ENCODE peak calls at places on chromosomes 3 and 15, in five cellular contexts. F, Y, R, X and N are unnamed samples.

GRCh38 chr3:53026423-53027162 is 19.3 kb downstream of the SFMBT1 start:
- DNase-seq in F (peak; percentile 40), Y (no peak), R (no peak), X (no peak), N (no peak)

GRCh38 chr3:152403632-152404066 is 134.9 kb downstream of the MBNL1 start:
- DNase-seq in F (peak; percentile 48), Y (no peak), R (no peak), X (no peak), N (no peak)

GRCh38 chr3:64763980-64764379 is 76.2 kb upstream of the ADAMTS9 start:
- DNase-seq in F (no peak), Y (no peak), R (no peak), X (no peak), N (no peak)

GRCh38 chr3:37973250-37974054 is 17.1 kb upstream of the VILL start:
- DNase-seq in F (no peak), Y (no peak), R (no peak), X (no peak), N (no peak)

GRCh38 chr3:126340081-126340511 is 17.1 kb downstream of the KLF15 start:
- DNase-seq in F (peak; percentile 43), Y (no peak), R (no peak), X (no peak), N (peak; percentile 13)

GRCh38 chr3:142027713-142028112 is 121.6 kb downstream of the TFDP2 start:
- DNase-seq in F (peak; percentile 50), Y (peak; percentile 71), R (no peak), X (peak; percentile 37), N (peak; percentile 47)

GRCh38 chr15:38374477-38374876 is 79.5 kb upstream of the FAM98B start:
- DNase-seq in F (no peak), Y (no peak), R (no peak), X (no peak), N (no peak)

GRCh38 chr15:79418693-79419279 is 13.3 kb upstream of the MINAR1 start:
- DNase-seq in F (no peak), Y (no peak), R (no peak), X (no peak), N (no peak)

GRCh38 chr15:58462547-58462946 is 30.8 kb downstream of the LIPC start:
- DNase-seq in F (no peak), Y (no peak), R (no peak), X (peak; percentile 72), N (peak; percentile 81)

GRCh38 chr3:34361921-34362320 is 563.5 kb downstream of the PDCD6IP start:
- DNase-seq in F (no peak), Y (no peak), R (no peak), X (no peak), N (no peak)

GRCh38 chr15:77877869-77878577 is 199.5 kb downstream of the TBC1D2B start:
- DNase-seq in F (no peak), Y (no peak), R (no peak), X (no peak), N (no peak)

GRCh38 chr15:78000089-78000926 is 77.2 kb downstream of the TBC1D2B start:
- DNase-seq in F (peak; percentile 98), Y (peak; percentile 96), R (no peak), X (no peak), N (peak; percentile 93)

GRCh38 chr3:189530822-189531221 is 100.4 kb upstream of the TP63 start:
- DNase-seq in F (no peak), Y (no peak), R (no peak), X (no peak), N (no peak)

GRCh38 chr3:3665546-3665945 is 133.7 kb upstream of the LRRN1 start:
- DNase-seq in F (no peak), Y (no peak), R (no peak), X (no peak), N (no peak)

GRCh38 chr15:42427429-42428223 is 63.3 kb downstream of the ZNF106 start:
- DNase-seq in F (no peak), Y (no peak), R (no peak), X (no peak), N (no peak)

GRCh38 chr15:61033938-61034792 is 194.9 kb downstream of the RORA start:
- DNase-seq in F (no peak), Y (no peak), R (no peak), X (no peak), N (no peak)

GRCh38 chr3:122577409-122578028 is at the start of gene PARP15:
- DNase-seq in F (no peak), Y (peak; percentile 75), R (no peak), X (no peak), N (peak; percentile 30)

GRCh38 chr15:92661961-92662360 is 6.4 kb upstream of the FAM174B start:
- DNase-seq in F (no peak), Y (no peak), R (no peak), X (no peak), N (no peak)

GRCh38 chr3:12970684-12971083 is 102.5 kb downstream of the IQSEC1 start:
- DNase-seq in F (no peak), Y (no peak), R (no peak), X (peak; percentile 67), N (no peak)

GRCh38 chr3:149833241-149833640 is 20.2 kb downstream of the RNF13 start:
- DNase-seq in F (no peak), Y (no peak), R (no peak), X (no peak), N (no peak)

GRCh38 chr3:43236008-43236407 is 50.3 kb upstream of the SNRK start:
- DNase-seq in F (no peak), Y (no peak), R (no peak), X (no peak), N (no peak)

GRCh38 chr15:73962409-73962808 is 29.7 kb downstream of the STOML1 start:
- DNase-seq in F (no peak), Y (no peak), R (no peak), X (no peak), N (no peak)

GRCh38 chr3:193831495-193832455 is 238.8 kb downstream of the OPA1 start:
- DNase-seq in F (peak; percentile 60), Y (peak; percentile 49), R (no peak), X (no peak), N (no peak)

GRCh38 chr3:186509423-186509822 is 34.8 kb downstream of the CRYGS start:
- DNase-seq in F (no peak), Y (no peak), R (no peak), X (no peak), N (no peak)

GRCh38 chr15:31171731-31172130 is 70.2 kb upstream of the TRPM1 start:
- DNase-seq in F (no peak), Y (no peak), R (no peak), X (no peak), N (no peak)

GRCh38 chr3:190121061-190121765 is 516 bp upstream of the P3H2 start:
- DNase-seq in F (no peak), Y (no peak), R (no peak), X (no peak), N (no peak)

GRCh38 chr15:43133429-43134156 is at the start of gene TMEM62:
- DNase-seq in F (peak; percentile 96), Y (peak; percentile 96), R (no peak), X (peak; percentile 61), N (peak; percentile 92)

GRCh38 chr15:38576261-38576660 is 11.6 kb upstream of the RASGRP1 start:
- DNase-seq in F (no peak), Y (peak; percentile 29), R (no peak), X (no peak), N (no peak)

GRCh38 chr3:39096775-39097174 is 10.7 kb downstream of the GORASP1 start:
- DNase-seq in F (peak; percentile 50), Y (no peak), R (no peak), X (no peak), N (no peak)

GRCh38 chr3:143831208-143831607 is 17.1 kb downstream of the SLC9A9 start:
- DNase-seq in F (no peak), Y (no peak), R (no peak), X (no peak), N (no peak)

GRCh38 chr3:172246107-172246870 is 202.0 kb downstream of the GHSR start:
- DNase-seq in F (peak; percentile 61), Y (no peak), R (no peak), X (no peak), N (no peak)

GRCh38 chr3:123660276-123660675 is 75.4 kb upstream of the HACD2 start:
- DNase-seq in F (no peak), Y (no peak), R (no peak), X (no peak), N (no peak)